ENCODE peak calls at places on chromosomes 16 and 17, in five cellular contexts. E is fibroblast of the aortic adventitia, J is EL, N is NB4, F is fibroblast of mammary gland. C is an unnamed sample.

GRCh38 chr17:62899349-62899748 is 66.7 kb upstream of the TANC2 start:
- DNase-seq in N (peak; percentile 10), E (no peak), F (no peak), J (no peak), C (no peak)

GRCh38 chr16:68035227-68035626 is 12.1 kb downstream of the DUS2 start:
- DNase-seq in N (no peak), F (no peak), E (no peak), J (no peak), C (no peak)

GRCh38 chr17:3911271-3912053 is 4.8 kb downstream of the P2RX1 start:
- DNase-seq in J (no peak), N (no peak), E (no peak), F (no peak), C (no peak)

GRCh38 chr16:1789643-1790045 is 3.9 kb downstream of the IGFALS start:
- DNase-seq in N (no peak), E (no peak), F (no peak), J (no peak), C (no peak)

GRCh38 chr16:87407511-87408112 is 15.5 kb downstream of the MAP1LC3B start:
- DNase-seq in N (peak; percentile 100), F (peak; percentile 35), E (no peak), J (peak; percentile 17), C (no peak)

GRCh38 chr16:56956756-56957155 is 5.0 kb upstream of the CETP start:
- DNase-seq in F (no peak), N (no peak), J (no peak), E (no peak), C (no peak)

GRCh38 chr16:68408428-68408827 is 39.9 kb downstream of the SMPD3 start:
- DNase-seq in F (no peak), E (no peak), N (no peak), J (no peak), C (no peak)

GRCh38 chr17:21387616-21388015 is 11.5 kb downstream of the KCNJ12 start:
- DNase-seq in F (no peak), E (peak; percentile 39), J (no peak), N (no peak), C (no peak)

GRCh38 chr17:45345554-45346254 is 28.9 kb upstream of the MAP3K14 start:
- DNase-seq in J (peak; percentile 88), F (peak; percentile 94), N (peak; percentile 52), E (peak; percentile 97), C (peak; percentile 78)

GRCh38 chr17:57946798-57947358 is 8.3 kb downstream of the CUEDC1 start:
- DNase-seq in J (peak; percentile 83), F (peak; percentile 80), N (peak; percentile 88), E (peak; percentile 73), C (peak; percentile 60)

GRCh38 chr17:2070241-2071023 is 15.5 kb downstream of the HIC1 start:
- DNase-seq in J (no peak), E (no peak), N (no peak), F (no peak), C (no peak)

GRCh38 chr17:57257911-57258885 is 1.9 kb downstream of the MSI2 start:
- DNase-seq in J (no peak), N (peak; percentile 27), E (peak; percentile 8), F (no peak), C (peak; percentile 19)

GRCh38 chr16:84614914-84615813 is 2.7 kb downstream of the COTL1 start:
- DNase-seq in F (no peak), N (peak; percentile 49), J (peak; percentile 14), E (no peak), C (no peak)

GRCh38 chr16:10616744-10617640 is 36.6 kb upstream of the EMP2 start:
- DNase-seq in N (peak; percentile 18), E (peak; percentile 47), F (peak; percentile 65), J (peak; percentile 63), C (peak; percentile 81)

GRCh38 chr16:29790949-29791844 is 646 bp downstream of the KIF22 start:
- DNase-seq in E (no peak), J (no peak), F (no peak), N (peak; percentile 27), C (peak; percentile 14)

GRCh38 chr17:81120149-81120484 is 45.2 kb upstream of the PVALEF start:
- DNase-seq in N (no peak), J (no peak), F (no peak), E (no peak), C (no peak)

GRCh38 chr16:72646615-72647014 is 401.3 kb downstream of the ZFHX3 start:
- DNase-seq in E (no peak), J (no peak), N (no peak), F (no peak), C (no peak)

GRCh38 chr16:69709456-69710084 is 16.8 kb downstream of the NQO1 start:
- DNase-seq in N (peak; percentile 76), E (peak; percentile 84), F (peak; percentile 83), J (peak; percentile 68), C (peak; percentile 72)

GRCh38 chr17:75873587-75874322 is 4.6 kb downstream of the TRIM47 start:
- DNase-seq in F (no peak), N (no peak), E (no peak), J (no peak), C (no peak)

GRCh38 chr16:15803608-15804007 is 53.2 kb downstream of the MYH11 start:
- DNase-seq in E (no peak), J (no peak), F (no peak), N (no peak), C (no peak)

C was measured in GM03348.